ENCODE peak calls at places on chromosomes 5 and 9, in five cellular contexts. One of them, this sample, is unnamed.
A peak's percentile ranks its signal among the peaks of the same experiment; 100 is the strongest.

GRCh38 chr5:96871022-96871388 is 5.3 kb upstream of the ERAP2 start:
- DNase-seq in HCT116: no peak
- DNase-seq in endodermal cell: no peak
- DNase-seq in NT2/D1: peak; percentile 9
- DNase-seq in colonic mucosa: no peak
- DNase-seq in this sample: no peak

GRCh38 chr5:123708074-123708806 is 196.3 kb downstream of the CSNK1G3 start:
- DNase-seq in HCT116: no peak
- DNase-seq in endodermal cell: no peak
- DNase-seq in NT2/D1: no peak
- DNase-seq in colonic mucosa: no peak
- DNase-seq in this sample: peak; percentile 43

GRCh38 chr9:16954032-16954431 is 83.6 kb upstream of the BNC2 start:
- DNase-seq in HCT116: no peak
- DNase-seq in endodermal cell: no peak
- DNase-seq in NT2/D1: no peak
- DNase-seq in colonic mucosa: no peak
- DNase-seq in this sample: no peak

GRCh38 chr5:144247131-144247530 is 76.5 kb downstream of the KCTD16 start:
- DNase-seq in HCT116: no peak
- DNase-seq in endodermal cell: no peak
- DNase-seq in NT2/D1: no peak
- DNase-seq in colonic mucosa: no peak
- DNase-seq in this sample: peak; percentile 46

GRCh38 chr9:134980516-134980915 is 62.8 kb upstream of the FCN1 start:
- DNase-seq in HCT116: no peak
- DNase-seq in endodermal cell: no peak
- DNase-seq in NT2/D1: no peak
- DNase-seq in colonic mucosa: no peak
- DNase-seq in this sample: no peak

GRCh38 chr5:179209359-179210150 is 135.7 kb downstream of the ADAMTS2 start:
- DNase-seq in HCT116: no peak
- DNase-seq in endodermal cell: no peak
- DNase-seq in NT2/D1: no peak
- DNase-seq in colonic mucosa: no peak
- DNase-seq in this sample: peak; percentile 59

GRCh38 chr5:91206103-91206502 is 177.0 kb downstream of the ARRDC3 start:
- DNase-seq in HCT116: no peak
- DNase-seq in endodermal cell: no peak
- DNase-seq in NT2/D1: no peak
- DNase-seq in colonic mucosa: no peak
- DNase-seq in this sample: no peak

GRCh38 chr5:79436224-79436623 is 77.7 kb downstream of the HOMER1 start:
- DNase-seq in HCT116: no peak
- DNase-seq in endodermal cell: no peak
- DNase-seq in NT2/D1: no peak
- DNase-seq in colonic mucosa: no peak
- DNase-seq in this sample: peak; percentile 78

GRCh38 chr5:177984565-177985166 is 11.4 kb downstream of the PROP1 start:
- DNase-seq in HCT116: no peak
- DNase-seq in endodermal cell: no peak
- DNase-seq in NT2/D1: no peak
- DNase-seq in colonic mucosa: no peak
- DNase-seq in this sample: peak; percentile 9

GRCh38 chr5:92885950-92886349 is 695.1 kb downstream of the NR2F1-AS1 start:
- DNase-seq in HCT116: no peak
- DNase-seq in endodermal cell: peak; percentile 82
- DNase-seq in NT2/D1: peak; percentile 23
- DNase-seq in colonic mucosa: no peak
- DNase-seq in this sample: no peak

GRCh38 chr9:134226221-134226930 is 62.0 kb upstream of the RNU6ATAC start:
- DNase-seq in HCT116: no peak
- DNase-seq in endodermal cell: no peak
- DNase-seq in NT2/D1: no peak
- DNase-seq in colonic mucosa: peak; percentile 43
- DNase-seq in this sample: peak; percentile 83

GRCh38 chr9:93122721-93123221 is 11.3 kb downstream of the NINJ1 start:
- DNase-seq in HCT116: no peak
- DNase-seq in endodermal cell: peak; percentile 34
- DNase-seq in NT2/D1: no peak
- DNase-seq in colonic mucosa: no peak
- DNase-seq in this sample: no peak

GRCh38 chr5:5296061-5296460 is 126.4 kb upstream of the ICE1 start:
- DNase-seq in HCT116: no peak
- DNase-seq in endodermal cell: no peak
- DNase-seq in NT2/D1: no peak
- DNase-seq in colonic mucosa: no peak
- DNase-seq in this sample: no peak

GRCh38 chr9:110316255-110316921 is 21.3 kb downstream of the TXNDC8 start:
- DNase-seq in HCT116: no peak
- DNase-seq in endodermal cell: no peak
- DNase-seq in NT2/D1: no peak
- DNase-seq in colonic mucosa: no peak
- DNase-seq in this sample: peak; percentile 14
- H3K9ac ChIP-seq in HCT116: no peak overlapping the region
- H3K9ac ChIP-seq in endodermal cell: no peak overlapping the region
- H3K9ac ChIP-seq in NT2/D1: no peak overlapping the region
- H3K9ac ChIP-seq in colonic mucosa: no peak overlapping the region
- H3K9ac ChIP-seq in this sample: no peak overlapping the region

GRCh38 chr5:151740958-151741373 is 17.5 kb downstream of the ATOX1 start:
- DNase-seq in HCT116: no peak
- DNase-seq in endodermal cell: no peak
- DNase-seq in NT2/D1: no peak
- DNase-seq in colonic mucosa: no peak
- DNase-seq in this sample: peak; percentile 68

GRCh38 chr5:151743535-151743934 is 14.9 kb downstream of the ATOX1 start:
- DNase-seq in HCT116: no peak
- DNase-seq in endodermal cell: no peak
- DNase-seq in NT2/D1: no peak
- DNase-seq in colonic mucosa: no peak
- DNase-seq in this sample: no peak

GRCh38 chr5:151740336-151740942 is 18.0 kb downstream of the ATOX1 start:
- DNase-seq in HCT116: no peak
- DNase-seq in endodermal cell: peak; percentile 85
- DNase-seq in NT2/D1: peak; percentile 66
- DNase-seq in colonic mucosa: peak; percentile 45
- DNase-seq in this sample: peak; percentile 95

GRCh38 chr5:151742870-151743294 is 15.5 kb downstream of the ATOX1 start:
- DNase-seq in HCT116: peak; percentile 56
- DNase-seq in endodermal cell: peak; percentile 86
- DNase-seq in NT2/D1: peak; percentile 55
- DNase-seq in colonic mucosa: peak; percentile 42
- DNase-seq in this sample: peak; percentile 87

DNA sequence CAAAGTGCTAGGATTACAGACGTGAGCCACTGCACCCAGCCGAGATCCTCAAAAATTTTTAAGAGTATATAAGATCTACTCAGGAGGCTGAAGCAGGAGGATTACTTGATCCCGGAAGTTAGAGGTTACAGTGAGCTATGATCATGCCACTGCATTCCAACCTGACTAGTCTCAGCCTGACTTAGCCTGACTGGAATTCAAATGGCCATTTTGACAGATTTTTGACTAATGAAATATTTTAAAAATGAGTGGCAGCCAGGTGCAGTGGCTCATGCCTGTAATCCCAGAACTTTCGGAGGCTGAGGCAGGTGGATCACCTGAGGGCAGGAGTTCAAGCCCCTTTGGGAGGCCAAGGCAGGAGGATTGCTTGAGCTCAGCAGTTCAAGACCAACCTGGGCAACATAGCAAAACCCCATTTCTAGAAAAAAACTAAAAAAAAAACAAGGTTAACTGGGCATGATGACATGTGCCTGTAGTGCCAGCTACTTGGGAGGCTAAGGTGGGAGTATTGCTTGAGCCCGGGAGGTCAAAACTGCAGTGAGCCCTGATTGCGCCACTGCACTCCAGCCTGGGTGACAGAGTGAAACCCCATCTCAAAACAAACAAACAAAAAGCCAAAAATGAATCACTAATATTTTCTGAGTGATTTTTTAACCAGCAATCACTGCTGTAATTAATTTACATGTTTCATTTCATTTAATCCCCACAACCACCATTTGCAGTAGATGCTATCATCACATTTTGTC is 16.6 kb downstream of the ATOX1 start:
- DNase-seq in HCT116: no peak
- DNase-seq in endodermal cell: no peak
- DNase-seq in NT2/D1: no peak
- DNase-seq in colonic mucosa: no peak
- DNase-seq in this sample: peak; percentile 57
- H3K9ac ChIP-seq in HCT116: peak overlapping the region; percentile 33
- H3K9ac ChIP-seq in endodermal cell: no peak overlapping the region
- H3K9ac ChIP-seq in NT2/D1: no peak overlapping the region
- H3K9ac ChIP-seq in colonic mucosa: no peak overlapping the region
- H3K9ac ChIP-seq in this sample: peak overlapping the region; percentile 85

GRCh38 chr5:376951-377325 is 55.4 kb downstream of the AHRR start:
- DNase-seq in HCT116: no peak
- DNase-seq in endodermal cell: no peak
- DNase-seq in NT2/D1: no peak
- DNase-seq in colonic mucosa: no peak
- DNase-seq in this sample: no peak
- H3K9ac ChIP-seq in HCT116: no peak overlapping the region
- H3K9ac ChIP-seq in endodermal cell: no peak overlapping the region
- H3K9ac ChIP-seq in NT2/D1: no peak overlapping the region
- H3K9ac ChIP-seq in colonic mucosa: no peak overlapping the region
- H3K9ac ChIP-seq in this sample: no peak overlapping the region

DNA sequence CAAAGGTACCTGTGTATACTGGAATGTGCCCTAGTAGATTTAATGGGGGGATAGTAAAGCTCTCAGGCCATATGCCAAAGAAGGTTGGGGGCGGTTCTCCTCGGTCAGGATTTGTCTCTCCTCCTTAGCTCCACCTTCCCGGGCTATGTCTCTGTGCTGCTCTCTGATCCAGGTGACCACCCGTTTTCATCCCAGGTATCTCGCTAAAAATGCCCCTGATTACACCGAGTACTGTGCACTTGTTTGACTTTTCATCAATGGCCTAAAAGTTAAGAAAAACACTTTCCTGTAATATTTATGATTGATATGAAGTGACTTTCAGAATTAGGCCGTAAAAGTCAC is 718 bp downstream of the NDUFS6 start:
- DNase-seq in HCT116: no peak
- DNase-seq in endodermal cell: peak; percentile 68
- DNase-seq in NT2/D1: no peak
- DNase-seq in colonic mucosa: peak; percentile 37
- DNase-seq in this sample: no peak
- H3K9ac ChIP-seq in HCT116: peak overlapping the region; percentile 87
- H3K9ac ChIP-seq in endodermal cell: peak overlapping the region; percentile 62
- H3K9ac ChIP-seq in NT2/D1: peak overlapping the region; percentile 98
- H3K9ac ChIP-seq in colonic mucosa: peak overlapping the region; percentile 82
- H3K9ac ChIP-seq in this sample: peak overlapping the region; percentile 95

DNA sequence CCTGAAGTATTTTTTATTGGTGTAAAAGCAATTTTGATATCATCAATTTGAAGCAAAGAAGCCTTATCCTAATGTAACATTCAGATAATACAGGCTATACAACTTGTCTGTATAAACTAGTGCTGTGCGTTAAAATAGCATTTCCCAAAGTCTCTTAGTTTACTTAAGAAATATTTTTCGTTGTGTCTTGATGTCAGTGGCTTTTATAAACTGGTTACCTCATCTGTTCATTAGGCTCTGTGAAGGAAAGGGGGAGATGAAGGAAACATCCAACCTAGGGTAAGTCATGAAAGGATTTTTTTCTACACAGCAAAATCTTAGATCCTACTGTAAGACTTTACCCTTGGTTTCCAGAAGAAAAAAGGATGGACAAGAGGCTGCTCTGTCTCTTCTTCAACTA is 272.9 kb downstream of the PJA2 start:
- DNase-seq in HCT116: no peak
- DNase-seq in endodermal cell: no peak
- DNase-seq in NT2/D1: no peak
- DNase-seq in colonic mucosa: no peak
- DNase-seq in this sample: no peak
- H3K9ac ChIP-seq in HCT116: no peak overlapping the region
- H3K9ac ChIP-seq in endodermal cell: no peak overlapping the region
- H3K9ac ChIP-seq in NT2/D1: no peak overlapping the region
- H3K9ac ChIP-seq in colonic mucosa: no peak overlapping the region
- H3K9ac ChIP-seq in this sample: no peak overlapping the region

GRCh38 chr5:157918811-157919742 is 60.1 kb upstream of the CLINT1 start:
- DNase-seq in HCT116: no peak
- DNase-seq in endodermal cell: no peak
- DNase-seq in NT2/D1: no peak
- DNase-seq in colonic mucosa: peak; percentile 79
- DNase-seq in this sample: peak; percentile 47
- H3K9ac ChIP-seq in HCT116: no peak overlapping the region
- H3K9ac ChIP-seq in endodermal cell: no peak overlapping the region
- H3K9ac ChIP-seq in NT2/D1: no peak overlapping the region
- H3K9ac ChIP-seq in colonic mucosa: peak overlapping the region; percentile 71
- H3K9ac ChIP-seq in this sample: no peak overlapping the region